ENCODE peak calls at places on chromosomes 13 and 19, in five cellular contexts. I is NB4, W is breast epithelium, B is lower leg skin, E is tibial nerve. P is an unnamed sample.

GRCh38 chr19:18869781-18870530 is 26.0 kb downstream of the CERS1 start:
- DNase-seq in I (no peak), W (no peak), B (no peak), E (no peak), P (no peak)

GRCh38 chr13:79126706-79127105 is 279.3 kb downstream of the RBM26 start:
- DNase-seq in B (no peak), I (peak), W (no peak), E (no peak), P (no peak)

GRCh38 chr19:42424345-42424707 is 2.9 kb downstream of the LIPE start:
- DNase-seq in W (no peak), B (no peak), E (no peak), I (no peak), P (peak)

GRCh38 chr13:20637811-20638210 is 65.7 kb upstream of the IL17D start:
- DNase-seq in I (no peak), W (no peak), E (no peak), B (no peak), P (no peak)

GRCh38 chr13:46778879-46779278 is 18.1 kb downstream of the ESD start:
- DNase-seq in I (no peak), W (no peak), B (no peak), E (no peak), P (no peak)

GRCh38 chr13:76992548-76993001 is 694 bp downstream of the CLN5 start:
- DNase-seq in E (no peak), B (peak), I (peak), W (peak), P (no peak)

GRCh38 chr13:100363874-100364273 is 224.7 kb downstream of the GGACT start:
- DNase-seq in W (no peak), I (no peak), B (no peak), E (no peak), P (no peak)

GRCh38 chr19:1283207-1283916 is 2.3 kb upstream of the EFNA2 start:
- DNase-seq in I (no peak), W (no peak), B (no peak), E (no peak), P (no peak)

GRCh38 chr13:110506859-110507566 is 54.5 kb downstream of the RAB20 start:
- DNase-seq in B (no peak), E (peak), W (peak), I (no peak), P (peak)

GRCh38 chr13:112840472-112841302 is 128.3 kb upstream of the MCF2L start:
- DNase-seq in E (no peak), B (peak), I (no peak), W (no peak), P (no peak)

GRCh38 chr19:18741566-18742121 is 49.5 kb downstream of the COMP start:
- DNase-seq in W (peak), B (no peak), I (no peak), E (no peak), P (no peak)

GRCh38 chr13:30971575-30971974 is 39.1 kb downstream of the TEX26 start:
- DNase-seq in I (no peak), W (no peak), B (no peak), E (no peak), P (no peak)

GRCh38 chr19:45215391-45216191 is 29.6 kb downstream of the EXOC3L2 start:
- DNase-seq in W (peak), B (no peak), I (no peak), E (no peak), P (no peak)

GRCh38 chr13:61727714-61728275 is 312.1 kb upstream of the PCDH20 start:
- DNase-seq in I (no peak), E (no peak), B (no peak), W (no peak), P (no peak)

GRCh38 chr13:104553156-104553555 is 1486.9 kb upstream of the SLC10A2 start:
- DNase-seq in B (no peak), W (no peak), E (no peak), I (no peak), P (no peak)

GRCh38 chr19:54172764-54173699 is at the start of gene TMC4:
- DNase-seq in W (peak), I (no peak), B (no peak), E (no peak), P (no peak)

GRCh38 chr13:32136716-32137115 is 105.1 kb downstream of the FRY start:
- DNase-seq in I (no peak), E (no peak), W (no peak), B (no peak), P (no peak)

GRCh38 chr19:22263121-22263520 is 23.1 kb upstream of the ZNF729 start:
- DNase-seq in B (no peak), I (no peak), W (no peak), E (no peak), P (no peak)

GRCh38 chr13:101416181-101417042 is at the start of gene NALCN:
- DNase-seq in I (no peak), W (no peak), B (no peak), E (no peak), P (no peak)

GRCh38 chr19:55369651-55370304 is 485 bp downstream of the IL11 start:
- DNase-seq in B (no peak), W (no peak), E (no peak), I (peak), P (no peak)

GRCh38 chr19:6065685-6066365 is 44.5 kb downstream of the RFX2 start:
- DNase-seq in B (peak), W (no peak), E (no peak), I (peak), P (peak)

GRCh38 chr13:49314344-49314882 is 66.7 kb downstream of the CDADC1 start:
- DNase-seq in B (no peak), W (no peak), I (no peak), E (no peak), P (no peak)

GRCh38 chr19:4748185-4748584 is 24.5 kb upstream of the DPP9 start:
- DNase-seq in B (no peak), E (no peak), W (no peak), I (no peak), P (no peak)

GRCh38 chr13:83634601-83635000 is 247.7 kb downstream of the SLITRK1 start:
- DNase-seq in I (no peak), W (no peak), B (no peak), E (no peak), P (no peak)

GRCh38 chr13:107713314-107713713 is 502.0 kb downstream of the LIG4 start:
- DNase-seq in E (no peak), I (no peak), B (no peak), W (no peak), P (no peak)

GRCh38 chr19:48797103-48797502 is 13.7 kb downstream of the BCAT2 start:
- DNase-seq in I (no peak), W (no peak), E (no peak), B (no peak), P (no peak)

GRCh38 chr19:48796468-48797083 is 14.3 kb downstream of the BCAT2 start:
- DNase-seq in I (no peak), B (no peak), W (no peak), E (no peak), P (no peak)

GRCh38 chr19:48794291-48794690 is 16.5 kb downstream of the BCAT2 start:
- DNase-seq in W (no peak), I (no peak), E (no peak), B (no peak), P (no peak)

GRCh38 chr19:48795855-48796142 is 15.0 kb downstream of the BCAT2 start:
- DNase-seq in E (no peak), B (no peak), I (no peak), W (no peak), P (no peak)

DNA sequence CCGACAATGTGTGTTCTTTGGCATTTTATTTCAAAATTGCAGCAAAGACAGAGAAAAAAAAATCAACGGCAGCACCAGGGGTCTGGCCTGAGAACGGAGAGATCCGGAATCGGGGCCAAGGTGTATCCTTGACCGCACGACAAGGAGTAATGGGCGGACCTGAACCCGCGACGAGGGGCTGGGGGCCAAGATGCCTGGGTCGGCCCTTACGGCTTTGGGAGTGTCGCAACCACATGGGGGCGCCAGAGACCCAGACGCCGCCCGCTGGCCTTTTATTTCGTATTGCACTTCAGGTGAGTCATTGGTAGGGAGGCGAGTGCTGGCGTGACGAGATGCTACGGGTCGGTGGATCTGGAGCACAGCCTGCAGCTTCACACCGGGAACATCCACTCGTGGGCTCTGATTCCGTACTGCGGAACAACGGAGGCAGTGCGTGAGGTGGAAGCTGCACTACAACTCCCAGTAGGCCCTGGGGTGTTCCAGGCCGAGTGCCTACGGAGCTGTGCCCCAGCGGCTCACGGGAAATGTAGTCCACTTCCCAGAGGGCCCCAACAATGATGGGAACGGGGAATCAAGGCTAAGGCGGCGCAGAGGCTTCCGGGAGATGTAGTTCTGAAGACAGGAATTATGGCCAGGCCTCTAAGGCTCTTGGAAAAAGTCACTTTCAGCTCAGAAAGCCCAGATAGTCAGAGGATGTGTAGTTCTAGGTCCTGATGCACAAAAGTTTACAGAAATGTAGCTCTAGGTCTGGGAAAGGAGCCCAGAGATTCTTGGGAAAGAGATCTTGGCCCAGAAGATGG is 15.6 kb downstream of the BCAT2 start:
- DNase-seq in W (peak), I (peak), B (peak), E (peak), P (peak)
- TF ChIP-seq POLR2A in W (no peak), I (no peak), B (no peak), E (peak), P (no peak)

DNA sequence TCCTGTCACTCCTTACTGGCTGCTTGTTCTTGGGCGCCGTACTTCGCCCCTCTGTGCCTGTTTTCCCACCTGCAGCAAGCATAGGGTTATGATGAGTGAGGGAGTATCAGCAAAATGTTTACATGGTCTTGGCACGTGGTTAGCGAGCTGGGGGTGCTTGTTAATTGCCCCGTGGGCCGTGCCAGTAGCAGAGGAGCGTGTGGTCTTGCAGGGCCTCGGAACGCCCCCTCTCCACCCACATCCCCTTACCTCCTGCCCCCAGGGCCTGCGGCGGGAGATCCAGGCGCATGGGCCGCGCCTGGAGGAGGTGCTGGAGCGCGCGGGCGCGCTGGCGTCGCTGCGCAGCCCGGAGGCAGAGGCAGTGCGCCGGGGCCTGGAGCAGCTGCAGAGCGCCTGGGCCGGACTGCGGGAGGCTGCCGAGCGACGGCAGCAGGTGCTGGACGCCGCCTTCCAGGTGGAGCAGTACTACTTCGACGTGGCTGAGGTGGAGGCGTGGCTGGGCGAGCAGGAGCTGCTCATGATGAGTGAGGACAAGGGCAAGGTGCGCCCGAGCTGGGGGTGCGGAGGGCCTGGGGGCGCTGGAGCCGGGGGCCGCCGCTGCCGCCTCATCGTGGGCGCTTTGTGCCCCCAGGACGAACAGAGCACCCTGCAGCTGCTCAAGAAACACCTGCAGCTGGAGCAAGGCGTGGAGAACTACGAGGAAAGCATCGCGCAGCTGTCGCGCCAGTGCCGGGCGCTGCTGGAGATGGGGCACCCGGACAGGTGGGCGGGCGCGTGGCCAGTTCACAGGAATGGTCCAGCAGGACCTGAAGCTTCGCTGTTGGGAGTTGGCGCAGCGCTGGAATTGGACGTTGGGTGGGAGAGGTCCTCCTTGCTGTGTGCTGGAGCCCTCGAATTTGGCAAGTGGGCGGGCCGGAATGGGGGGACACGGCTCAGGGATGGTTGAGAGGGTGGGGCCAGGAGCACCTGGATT is 22.5 kb upstream of the SHKBP1 start:
- DNase-seq in B (no peak), I (no peak), E (no peak), W (no peak), P (no peak)
- TF ChIP-seq POLR2A in B (no peak), I (no peak), E (no peak), W (no peak), P (no peak)

GRCh38 chr19:49442793-49443365 is 1.6 kb upstream of the SLC17A7 start:
- DNase-seq in E (peak), W (peak), B (peak), I (peak), P (no peak)
- TF ChIP-seq POLR2A in E (no peak), W (no peak), B (no peak), I (no peak), P (no peak)

DNA sequence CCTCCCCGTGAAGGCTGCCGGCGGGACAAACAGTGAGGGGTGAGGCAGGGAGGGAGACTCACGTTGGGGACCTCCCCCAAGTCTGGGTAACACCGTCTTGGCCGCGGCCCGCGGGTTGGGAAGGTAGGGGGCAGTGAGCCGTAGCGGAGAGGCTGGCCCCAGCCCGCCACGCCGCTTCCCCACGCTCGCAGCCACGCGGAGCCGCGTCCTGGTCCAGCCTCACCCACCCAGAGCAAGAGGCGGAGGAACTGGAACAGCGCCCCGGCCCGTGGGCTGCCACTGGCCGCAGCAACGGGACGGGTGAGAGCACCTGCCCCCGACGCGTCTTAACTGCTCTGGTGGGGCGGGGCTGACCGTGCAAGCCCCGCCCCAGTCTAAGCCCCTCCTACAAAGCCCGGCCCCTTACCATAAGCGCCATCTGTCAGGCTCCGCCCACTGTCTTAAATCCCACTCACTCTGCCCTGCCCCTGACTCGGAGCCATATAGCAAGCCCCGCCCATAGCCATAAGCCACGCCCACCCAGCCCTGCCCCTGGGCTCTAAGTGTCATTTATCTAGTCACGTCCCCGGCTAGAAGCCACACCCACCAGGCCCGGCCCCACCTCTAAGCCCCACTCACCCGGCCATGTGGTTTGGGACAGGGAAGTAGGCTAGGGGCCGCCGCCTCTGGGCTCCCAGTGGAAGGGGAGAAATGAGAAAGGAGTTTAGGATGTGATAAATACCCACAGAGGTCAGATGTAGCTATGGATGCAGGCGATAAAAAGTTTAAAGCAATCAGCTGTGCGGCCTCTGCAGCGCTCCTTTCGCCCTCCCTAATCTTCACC is 2.1 kb upstream of the CCL25 start:
- DNase-seq in E (peak), B (peak), W (peak), I (peak), P (peak)
- TF ChIP-seq POLR2A in E (no peak), B (no peak), W (no peak), I (peak), P (peak)